ENCODE peak calls at places on chromosomes 6 and 20, in five cellular contexts. O is astrocyte of the hippocampus, C is sigmoid colon, F is T-helper 2 cell, Y is ovary. Q is an unnamed sample.
A peak's percentile ranks its signal among the peaks of the same experiment; 100 is the strongest.

GRCh38 chr20:39107741-39108140 is 145.6 kb downstream of the DHX35 start:
- DNase-seq in C (no peak), F (no peak), Y (no peak), O (no peak), Q (no peak)

GRCh38 chr6:47153066-47153755 is 111.1 kb upstream of the ADGRF1 start:
- DNase-seq in F (no peak), C (no peak), Y (no peak), O (peak; percentile 63), Q (no peak)

GRCh38 chr6:56002336-56002735 is 126.9 kb upstream of the BMP5 start:
- DNase-seq in C (no peak), F (no peak), Y (no peak), O (no peak), Q (no peak)

GRCh38 chr6:159953091-159953581 is 15.7 kb upstream of the IGF2R start:
- DNase-seq in Y (peak; percentile 44), C (peak; percentile 71), O (no peak), F (no peak), Q (no peak)

GRCh38 chr6:44508646-44509045 is 121.1 kb downstream of the CDC5L start:
- DNase-seq in F (no peak), O (peak; percentile 86), C (no peak), Y (no peak), Q (no peak)

GRCh38 chr6:139640453-139640852 is 266.0 kb upstream of the CITED2 start:
- DNase-seq in O (peak; percentile 37), Y (no peak), C (no peak), F (peak; percentile 25), Q (no peak)

GRCh38 chr6:28634406-28634757 is 108.7 kb downstream of the GPX5 start:
- DNase-seq in Y (no peak), O (no peak), F (no peak), C (no peak), Q (no peak)

GRCh38 chr6:145815351-145815772 is 767 bp upstream of the FBXO30 start:
- DNase-seq in F (peak; percentile 20), Y (no peak), C (peak; percentile 71), O (peak; percentile 66), Q (no peak)

GRCh38 chr6:129493396-129493902 is 216.5 kb downstream of the ARHGAP18 start:
- DNase-seq in F (no peak), C (no peak), O (peak; percentile 58), Y (no peak), Q (no peak)

GRCh38 chr20:57287007-57287810 is 20.8 kb upstream of the BMP7 start:
- DNase-seq in C (no peak), F (no peak), O (peak; percentile 80), Y (no peak), Q (no peak)

GRCh38 chr20:5041433-5041832 is 40.1 kb upstream of the SLC23A2 start:
- DNase-seq in F (no peak), Y (no peak), O (peak; percentile 22), C (no peak), Q (no peak)

GRCh38 chr6:149360536-149360935 is 39.5 kb upstream of the SUMO4 start:
- DNase-seq in C (no peak), O (no peak), Y (no peak), F (no peak), Q (no peak)

GRCh38 chr6:90297866-90298381 is 1.3 kb upstream of the BACH2 start:
- DNase-seq in C (no peak), O (no peak), Y (peak; percentile 27), F (no peak), Q (no peak)

GRCh38 chr6:118580585-118581419 is 32.7 kb downstream of the PLN start:
- DNase-seq in Y (no peak), O (peak; percentile 86), F (peak; percentile 47), C (peak; percentile 66), Q (no peak)

GRCh38 chr6:157107915-157108651 is 215.2 kb downstream of the TMEM242 start:
- DNase-seq in C (no peak), F (peak; percentile 87), O (peak; percentile 73), Y (no peak), Q (no peak)

GRCh38 chr6:105536961-105537360 is 134.1 kb upstream of the PREP start:
- DNase-seq in F (no peak), C (no peak), Y (no peak), O (no peak), Q (no peak)

GRCh38 chr6:35160642-35161041 is 19.5 kb upstream of the TCP11 start:
- DNase-seq in C (no peak), O (no peak), F (no peak), Y (no peak), Q (no peak)

GRCh38 chr6:14910692-14911547 is 334.9 kb upstream of the JARID2 start:
- DNase-seq in O (no peak), C (peak; percentile 75), F (peak; percentile 82), Y (no peak), Q (no peak)

GRCh38 chr6:161498359-161498758 is 224.5 kb upstream of the AGPAT4 start:
- DNase-seq in O (peak; percentile 57), Y (no peak), C (no peak), F (peak; percentile 3), Q (no peak)

GRCh38 chr20:58308680-58309527 is 611 bp upstream of the RAB22A start:
- DNase-seq in C (peak; percentile 88), Y (peak; percentile 83), O (peak; percentile 83), F (peak; percentile 40), Q (peak; percentile 76)

GRCh38 chr20:8132015-8132631 is at the start of gene PLCB1:
- DNase-seq in Y (peak; percentile 75), C (peak; percentile 96), F (peak; percentile 64), O (peak; percentile 92), Q (peak; percentile 72)

GRCh38 chr20:32050851-32051556 is 1.0 kb upstream of the HCK start:
- DNase-seq in F (no peak), C (peak; percentile 72), Y (no peak), O (peak; percentile 46), Q (no peak)

GRCh38 chr20:4488407-4489339 is 233.0 kb upstream of the PRND start:
- DNase-seq in O (peak; percentile 58), F (no peak), C (no peak), Y (no peak), Q (no peak)

GRCh38 chr20:63844384-63845025 is 13.4 kb upstream of the ZBTB46 start:
- DNase-seq in F (no peak), Y (no peak), O (no peak), C (no peak), Q (no peak)

GRCh38 chr6:36506617-36507016 is 40.7 kb downstream of the STK38 start:
- DNase-seq in Y (no peak), F (no peak), C (no peak), O (no peak), Q (no peak)

GRCh38 chr20:37535443-37536132 is 7.9 kb upstream of the BLCAP start:
- DNase-seq in O (no peak), C (no peak), F (no peak), Y (no peak), Q (no peak)

GRCh38 chr6:41021832-41022231 is 17.2 kb downstream of the UNC5CL start:
- DNase-seq in Y (peak; percentile 54), F (no peak), C (no peak), O (peak; percentile 86), Q (no peak)

GRCh38 chr20:47521059-47521808 is 19.5 kb downstream of the NCOA3 start:
- DNase-seq in O (no peak), Y (no peak), F (no peak), C (no peak), Q (no peak)

GRCh38 chr6:170208171-170208601 is 82.7 kb downstream of the DLL1 start:
- DNase-seq in O (no peak), Y (no peak), C (no peak), F (no peak), Q (no peak)

GRCh38 chr6:72950114-72950860 is 275.0 kb downstream of the KHDC1L start:
- DNase-seq in Y (no peak), O (peak; percentile 58), F (no peak), C (no peak), Q (no peak)

GRCh38 chr6:4961322-4962168 is 42.3 kb downstream of the RPP40 start:
- DNase-seq in C (no peak), Y (no peak), F (no peak), O (no peak), Q (no peak)

GRCh38 chr6:33980176-33980805 is 165.6 kb downstream of the GRM4 start:
- DNase-seq in Y (no peak), F (no peak), O (no peak), C (no peak), Q (no peak)

Q was measured in CD8-positive, alpha-beta memory T cell.